ENCODE peak calls at places on chromosomes 13 and 19, in six cellular contexts. K is astrocyte, T is cardiac fibroblast, A is IMR-90, Y is heart right ventricle, W is colonic mucosa. C is an unnamed sample.

GRCh38 chr19:49343127-49343526 is 7.9 kb downstream of the CD37 start:
- DNase-seq in K (no peak), T (no peak), A (no peak), Y (no peak), W (no peak), C (no peak)

GRCh38 chr13:46607768-46608553 is 55.0 kb downstream of the LRCH1 start:
- DNase-seq in K (no peak), T (no peak), A (no peak), Y (no peak), W (no peak), C (no peak)

GRCh38 chr13:82477436-82477835 is 1404.8 kb downstream of the SLITRK1 start:
- DNase-seq in K (no peak), T (no peak), A (no peak), Y (no peak), W (no peak), C (no peak)

GRCh38 chr19:38386968-38387549 is 775 bp downstream of the GGN start:
- DNase-seq in K (no peak), T (no peak), A (no peak), Y (peak; percentile 28), W (peak; percentile 27), C (no peak)

GRCh38 chr13:44668707-44669106 is 92.6 kb upstream of the TSC22D1 start:
- DNase-seq in K (peak; percentile 55), T (no peak), A (peak; percentile 86), Y (no peak), W (no peak), C (peak; percentile 43)

GRCh38 chr19:50602089-50602422 is 33.8 kb upstream of the LRRC4B start:
- DNase-seq in K (no peak), T (no peak), A (no peak), Y (no peak), W (no peak), C (no peak)

GRCh38 chr19:28137772-28138171 is 1075.2 kb downstream of the UQCRFS1 start:
- DNase-seq in K (no peak), T (no peak), A (no peak), Y (no peak), W (no peak), C (no peak)

GRCh38 chr19:16930753-16931152 is 42.0 kb downstream of the F2RL3 start:
- DNase-seq in K (no peak), T (no peak), A (no peak), Y (no peak), W (no peak), C (no peak)

GRCh38 chr13:73195091-73195490 is 136.3 kb downstream of the KLF5 start:
- DNase-seq in K (no peak), T (no peak), A (no peak), Y (no peak), W (no peak), C (no peak)

GRCh38 chr19:17766543-17767131 is 15.4 kb downstream of the FCHO1 start:
- DNase-seq in K (peak; percentile 52), T (peak; percentile 91), A (peak; percentile 77), Y (peak; percentile 81), W (peak; percentile 96), C (peak; percentile 60)

GRCh38 chr13:29260684-29261083 is 334.8 kb downstream of the SLC7A1 start:
- DNase-seq in K (no peak), T (peak; percentile 11), A (no peak), Y (no peak), W (no peak), C (no peak)

GRCh38 chr13:50156140-50156539 is 140.9 kb downstream of the KCNRG start:
- DNase-seq in K (peak; percentile 88), T (peak; percentile 49), A (peak; percentile 78), Y (no peak), W (no peak), C (peak; percentile 34)

GRCh38 chr19:28242317-28242927 is 970.5 kb downstream of the UQCRFS1 start:
- DNase-seq in K (no peak), T (peak; percentile 65), A (no peak), Y (no peak), W (peak; percentile 43), C (no peak)

GRCh38 chr13:93158565-93158964 is 68.0 kb upstream of the GPC6 start:
- DNase-seq in K (no peak), T (no peak), A (no peak), Y (no peak), W (no peak), C (no peak)

GRCh38 chr19:24033962-24034342 is 53.0 kb upstream of the ZNF254 start:
- DNase-seq in K (peak; percentile 57), T (peak; percentile 69), A (peak; percentile 71), Y (peak; percentile 35), W (peak; percentile 50), C (peak; percentile 64)

GRCh38 chr13:113225515-113225914 is 16.1 kb downstream of the CUL4A start:
- DNase-seq in K (no peak), T (no peak), A (no peak), Y (no peak), W (no peak), C (no peak)

GRCh38 chr19:56221851-56222250 is 19.8 kb downstream of the ZSCAN5C start:
- DNase-seq in K (no peak), T (no peak), A (no peak), Y (no peak), W (no peak), C (no peak)
- TF ChIP-seq CTCF in K (no peak), T (no peak), A (no peak), Y (no peak), W (no peak), C (no peak)

DNA sequence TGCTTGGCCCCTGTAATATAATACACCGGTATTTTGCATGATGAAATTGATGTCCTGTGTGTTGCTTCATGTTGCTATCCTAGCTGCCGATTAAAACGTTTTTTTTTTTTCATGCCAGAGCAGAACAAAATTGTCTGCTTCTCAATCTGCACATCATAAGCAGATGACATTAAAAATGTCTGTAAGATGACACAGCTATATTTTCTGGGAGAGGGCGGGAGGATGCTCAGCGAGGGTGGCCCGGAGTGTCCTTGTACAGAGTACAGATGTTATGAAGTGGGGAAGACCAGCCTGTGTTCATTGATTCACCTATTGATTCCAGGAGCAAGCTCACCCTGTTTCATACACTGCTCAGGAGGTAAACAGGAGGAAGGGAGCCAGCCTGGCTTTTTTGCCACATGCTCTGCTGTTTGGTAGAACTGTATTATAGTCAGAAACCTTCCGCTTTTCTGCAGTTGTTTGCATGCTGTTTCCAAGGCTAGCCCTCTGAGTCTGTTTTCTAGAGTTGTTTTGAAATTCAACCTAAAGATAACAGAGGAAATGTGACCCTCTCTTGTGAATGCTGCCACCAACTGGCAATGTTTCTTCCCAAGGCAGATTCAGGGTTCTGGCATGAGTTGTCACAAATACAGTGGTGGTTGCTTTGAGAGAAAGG is 4.7 kb upstream of the IRS2 start:
- DNase-seq in K (no peak), T (peak; percentile 58), A (peak; percentile 41), Y (no peak), W (peak; percentile 48), C (no peak)
- TF ChIP-seq CTCF in K (peak; percentile 43), T (peak; percentile 41), A (peak; percentile 36), Y (peak; percentile 52), W (no peak), C (peak; percentile 69)

DNA sequence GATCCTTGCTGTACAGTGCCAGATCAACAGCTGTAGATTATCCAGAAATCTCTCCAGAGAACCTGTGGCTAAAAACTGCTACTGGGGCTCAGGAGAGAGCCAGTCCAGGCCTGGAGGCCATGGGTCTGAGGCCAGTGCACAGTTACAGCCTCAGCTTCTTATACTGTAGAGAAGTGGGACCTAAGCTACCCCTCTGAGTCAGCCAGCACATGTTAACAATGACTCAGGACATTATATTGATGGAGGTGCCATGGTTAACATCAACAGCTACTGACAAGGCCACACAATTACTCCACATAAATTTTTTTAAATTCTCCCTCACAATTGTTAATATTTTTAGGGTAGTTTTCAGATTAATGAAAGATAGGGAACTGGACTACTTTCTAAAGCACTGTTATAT is 138.5 kb downstream of the RBM26 start:
- DNase-seq in K (no peak), T (no peak), A (no peak), Y (no peak), W (no peak), C (no peak)
- TF ChIP-seq CTCF in K (no peak), T (no peak), A (no peak), Y (no peak), W (no peak), C (no peak)

GRCh38 chr13:33272531-33273124 is 12.9 kb downstream of the STARD13 start:
- DNase-seq in K (no peak), T (no peak), A (no peak), Y (no peak), W (peak; percentile 68), C (no peak)
- TF ChIP-seq CTCF in K (no peak), T (no peak), A (no peak), Y (no peak), W (no peak), C (peak; percentile 8)